ENCODE peak calls at places on chromosomes 13 and 19, in seven cellular contexts. V is activated CD8-positive, alpha-beta memory T cell treated with anti-CD3 and anti-CD28 coated beads for 4 hours; Z is GM12864; X is hepatic stellate cell; E is activated naive CD4-positive, alpha-beta T cell treated with anti-CD3 and anti-CD28 coated beads, Interleukin-2, amount 50 U/mL, for 72 hours; Y is AG10803; L is T-helper 2 cell treated with Interferon-gamma antibody and Interleukin-4, amounts not matched to agents 5 μg/mL and 100 μg/mL, for 36 hours. O is an unnamed sample.

GRCh38 chr13:75800545-75800944 is 164.4 kb downstream of the LMO7 start:
- DNase-seq in V (no peak), Z (no peak), X (no peak), E (no peak), Y (no peak), L (no peak), O (no peak)

GRCh38 chr13:113926301-113926761 is 47.5 kb downstream of the C13orf46 start:
- DNase-seq in V (no peak), Z (no peak), X (no peak), E (no peak), Y (peak), L (no peak), O (no peak)

GRCh38 chr13:49936943-49937273 is 768 bp upstream of the SPRYD7 start:
- DNase-seq in V (no peak), Z (no peak), X (no peak), E (no peak), Y (peak), L (no peak), O (no peak)

GRCh38 chr19:13029301-13029880 is 34.1 kb downstream of the NFIX start:
- DNase-seq in V (no peak), Z (no peak), X (no peak), E (no peak), Y (no peak), L (no peak), O (no peak)

GRCh38 chr13:51261610-51262249 is 39.5 kb downstream of the FAM124A start:
- DNase-seq in V (no peak), Z (no peak), X (no peak), E (no peak), Y (no peak), L (no peak), O (no peak)

GRCh38 chr19:47228168-47228936 is 2.6 kb downstream of the BBC3 start:
- DNase-seq in V (no peak), Z (no peak), X (peak), E (peak), Y (peak), L (peak), O (no peak)

GRCh38 chr13:40376296-40376849 is 290.1 kb downstream of the FOXO1 start:
- DNase-seq in V (no peak), Z (no peak), X (no peak), E (no peak), Y (no peak), L (no peak), O (no peak)

GRCh38 chr19:46299004-46299509 is 2.2 kb downstream of the HIF3A start:
- DNase-seq in V (no peak), Z (no peak), X (peak), E (no peak), Y (peak), L (no peak), O (peak)

GRCh38 chr19:5891938-5892771 is 11.4 kb downstream of the NDUFA11 start:
- DNase-seq in V (no peak), Z (no peak), X (peak), E (peak), Y (peak), L (no peak), O (no peak)

GRCh38 chr19:30924670-30925069 is 424.6 kb downstream of the TSHZ3 start:
- DNase-seq in V (no peak), Z (no peak), X (no peak), E (no peak), Y (no peak), L (no peak), O (no peak)

GRCh38 chr19:58196911-58197616 is 14.2 kb downstream of the ZNF274 start:
- DNase-seq in V (no peak), Z (no peak), X (no peak), E (no peak), Y (no peak), L (no peak), O (peak)

GRCh38 chr19:46878613-46879375 is 18.0 kb downstream of the ARHGAP35 start:
- DNase-seq in V (no peak), Z (no peak), X (peak), E (no peak), Y (peak), L (no peak), O (no peak)

GRCh38 chr13:40897058-40897457 is 107.6 kb downstream of the SLC25A15 start:
- DNase-seq in V (no peak), Z (no peak), X (no peak), E (no peak), Y (no peak), L (no peak), O (peak)

GRCh38 chr19:43534811-43535761 is 2.1 kb downstream of the ZNF575 start:
- DNase-seq in V (no peak), Z (no peak), X (peak), E (peak), Y (peak), L (no peak), O (peak)

GRCh38 chr19:14826006-14826405 is 9.0 kb downstream of the OR7A5 start:
- DNase-seq in V (no peak), Z (no peak), X (no peak), E (no peak), Y (no peak), L (no peak), O (peak)

GRCh38 chr19:49154279-49154678 is 917 bp downstream of the HRC start:
- DNase-seq in V (no peak), Z (no peak), X (no peak), E (no peak), Y (no peak), L (no peak), O (no peak)

GRCh38 chr19:52993342-52994178 is 20.2 kb upstream of the ERVV-1 start:
- DNase-seq in V (peak), Z (no peak), X (peak), E (peak), Y (peak), L (peak), O (peak)

GRCh38 chr13:53038993-53039392 is 10.4 kb downstream of the OLFM4 start:
- DNase-seq in V (no peak), Z (no peak), X (no peak), E (no peak), Y (no peak), L (no peak), O (no peak)

GRCh38 chr13:40777166-40777956 is 6.4 kb upstream of the MRPS31 start:
- DNase-seq in V (no peak), Z (peak), X (no peak), E (peak), Y (peak), L (no peak), O (peak)

GRCh38 chr13:54029226-54029625 is 1000.6 kb downstream of the OLFM4 start:
- DNase-seq in V (no peak), Z (peak), X (no peak), E (no peak), Y (no peak), L (no peak), O (peak)

GRCh38 chr19:48330012-48330681 is 4.8 kb downstream of the EMP3 start:
- DNase-seq in V (peak), Z (peak), X (no peak), E (peak), Y (no peak), L (peak), O (peak)

GRCh38 chr13:113489171-113489548 is 1.4 kb downstream of the DCUN1D2 start:
- DNase-seq in V (no peak), Z (no peak), X (no peak), E (no peak), Y (peak), L (no peak), O (no peak)

GRCh38 chr13:41402695-41403511 is 54.4 kb upstream of the RGCC start:
- DNase-seq in V (no peak), Z (no peak), X (no peak), E (no peak), Y (no peak), L (no peak), O (peak)

GRCh38 chr19:47156861-47157454 is 26.3 kb downstream of the SAE1 start:
- DNase-seq in V (no peak), Z (no peak), X (no peak), E (peak), Y (peak), L (peak), O (no peak)

GRCh38 chr19:39208175-39208795 is 4.2 kb upstream of the SYCN start:
- DNase-seq in V (no peak), Z (no peak), X (no peak), E (no peak), Y (no peak), L (no peak), O (no peak)

GRCh38 chr19:16795731-16796130 is 33.5 kb upstream of the SIN3B start:
- DNase-seq in V (no peak), Z (no peak), X (no peak), E (no peak), Y (no peak), L (no peak), O (no peak)

GRCh38 chr13:75736132-75736531 is 100.0 kb downstream of the LMO7 start:
- DNase-seq in V (no peak), Z (no peak), X (no peak), E (no peak), Y (no peak), L (no peak), O (no peak)

GRCh38 chr13:87777395-87777794 is 106.2 kb downstream of the SLITRK5 start:
- DNase-seq in V (no peak), Z (no peak), X (no peak), E (no peak), Y (no peak), L (no peak), O (no peak)

GRCh38 chr13:110150384-110151091 is 156.4 kb downstream of the COL4A1 start:
- DNase-seq in V (no peak), Z (no peak), X (no peak), E (no peak), Y (peak), L (no peak), O (no peak)

GRCh38 chr19:39265321-39265916 is 2.8 kb upstream of the IFNL2 start:
- DNase-seq in V (no peak), Z (no peak), X (no peak), E (no peak), Y (no peak), L (no peak), O (no peak)

GRCh38 chr19:56136362-56136761 is 4.7 kb upstream of the ZNF444 start:
- DNase-seq in V (no peak), Z (no peak), X (no peak), E (no peak), Y (no peak), L (no peak), O (no peak)

GRCh38 chr13:106063591-106064308 is 471.7 kb downstream of the EFNB2 start:
- DNase-seq in V (no peak), Z (no peak), X (peak), E (no peak), Y (peak), L (no peak), O (peak)

GRCh38 chr19:2191456-2191931 is 27.8 kb downstream of the DOT1L start:
- DNase-seq in V (no peak), Z (no peak), X (no peak), E (no peak), Y (no peak), L (no peak), O (no peak)

GRCh38 chr19:5977222-5977784 is 637 bp downstream of the RANBP3 start:
- DNase-seq in V (no peak), Z (no peak), X (no peak), E (no peak), Y (no peak), L (no peak), O (no peak)

GRCh38 chr13:80413611-80414010 is 72.7 kb upstream of the SPRY2 start:
- DNase-seq in V (no peak), Z (no peak), X (no peak), E (no peak), Y (no peak), L (no peak), O (no peak)

GRCh38 chr13:77409412-77409811 is 82.5 kb upstream of the MYCBP2 start:
- DNase-seq in V (no peak), Z (no peak), X (no peak), E (no peak), Y (no peak), L (no peak), O (no peak)

GRCh38 chr19:42349378-42350107 is 24.1 kb downstream of the MEGF8 start:
- DNase-seq in V (no peak), Z (no peak), X (no peak), E (no peak), Y (no peak), L (no peak), O (no peak)

GRCh38 chr19:38527466-38528136 is 90.2 kb downstream of the MAP4K1 start:
- DNase-seq in V (no peak), Z (no peak), X (no peak), E (no peak), Y (no peak), L (no peak), O (no peak)

GRCh38 chr13:72151241-72151640 is 284.2 kb upstream of the DACH1 start:
- DNase-seq in V (no peak), Z (no peak), X (no peak), E (no peak), Y (peak), L (no peak), O (peak)